ENCODE peak calls at places on chromosomes 1 and 21, in four cellular contexts. O is foreskin fibroblast; S is stimulated activated CD8-positive, alpha-beta memory T cell treated with anti-CD3 and anti-CD28 coated beads, Interleukin-4, amount 100 ng/mL, for 4 hours; J is epithelial cell of esophagus. R is an unnamed sample.

GRCh38 chr21:25457411-25457810 is 149.9 kb downstream of the MRPL39 start:
- DNase-seq in O (peak), S (no peak), J (peak), R (peak)

GRCh38 chr1:243595527-243596206 is 254.4 kb downstream of the AKT3 start:
- DNase-seq in O (peak), S (no peak), J (peak), R (peak)

GRCh38 chr1:30169269-30169668 is 554.1 kb downstream of the MATN1 start:
- DNase-seq in O (no peak), S (no peak), J (no peak), R (no peak)

GRCh38 chr1:38193040-38193439 is 146.4 kb upstream of the POU3F1 start:
- DNase-seq in O (no peak), S (no peak), J (no peak), R (no peak)

GRCh38 chr1:175188936-175189335 is 3.6 kb downstream of the KIAA0040 start:
- DNase-seq in O (no peak), S (peak), J (no peak), R (no peak)

GRCh38 chr1:31932491-31933316 is 5.5 kb downstream of the PTP4A2 start:
- DNase-seq in O (peak), S (no peak), J (peak), R (peak)

GRCh38 chr1:172357753-172358152 is 62.7 kb upstream of the C1orf105 start:
- DNase-seq in O (no peak), S (no peak), J (no peak), R (no peak)

GRCh38 chr1:213989071-213989739 is 1.4 kb downstream of the PROX1 start:
- DNase-seq in O (peak), S (no peak), J (peak), R (no peak)

GRCh38 chr1:169711469-169712308 is at the start of gene SELL:
- DNase-seq in O (peak), S (peak), J (peak), R (peak)

GRCh38 chr1:162035241-162035640 is 11.6 kb upstream of the OLFML2B start:
- DNase-seq in O (no peak), S (no peak), J (peak), R (peak)

GRCh38 chr21:26169611-26170470 is 729 bp downstream of the APP start:
- DNase-seq in O (peak), S (no peak), J (peak), R (peak)

GRCh38 chr1:162213281-162213909 is 143.9 kb downstream of the NOS1AP start:
- DNase-seq in O (peak), S (no peak), J (no peak), R (peak)

GRCh38 chr1:58812926-58813325 is 29.1 kb upstream of the JUN start:
- DNase-seq in O (no peak), S (no peak), J (peak), R (no peak)

GRCh38 chr1:211329764-211330201 is 3.1 kb downstream of the TRAF5 start:
- DNase-seq in O (no peak), S (no peak), J (no peak), R (no peak)

GRCh38 chr1:41514381-41514780 is 29.9 kb upstream of the EDN2 start:
- DNase-seq in O (no peak), S (no peak), J (no peak), R (peak)

GRCh38 chr1:167628754-167629515 is 1.1 kb upstream of the RCSD1 start:
- DNase-seq in O (no peak), S (no peak), J (no peak), R (no peak)

GRCh38 chr1:161934278-161934608 is 89.4 kb downstream of the OLFML2B start:
- DNase-seq in O (no peak), S (no peak), J (no peak), R (no peak)

GRCh38 chr1:67616394-67616985 is 68.5 kb upstream of the GADD45A start:
- DNase-seq in O (peak), S (no peak), J (peak), R (no peak)

GRCh38 chr1:107617456-107617855 is 347.5 kb downstream of the VAV3 start:
- DNase-seq in O (no peak), S (no peak), J (no peak), R (no peak)

GRCh38 chr1:221074325-221074724 is 195.1 kb downstream of the HLX start:
- DNase-seq in O (no peak), S (no peak), J (peak), R (peak)

GRCh38 chr1:65001238-65001792 is 35.0 kb upstream of the JAK1 start:
- DNase-seq in O (peak), S (peak), J (no peak), R (no peak)

GRCh38 chr21:32021319-32022027 is 148.7 kb downstream of the HUNK start:
- DNase-seq in O (no peak), S (no peak), J (no peak), R (peak)

GRCh38 chr1:46289976-46290375 is 13.4 kb downstream of the LRRC41 start:
- DNase-seq in O (no peak), S (no peak), J (no peak), R (no peak)

GRCh38 chr1:157753611-157754010 is 23.3 kb downstream of the FCRL2 start:
- DNase-seq in O (no peak), S (no peak), J (no peak), R (no peak)

GRCh38 chr1:51518033-51518729 is 885 bp downstream of the EPS15 start:
- DNase-seq in O (peak), S (peak), J (peak), R (peak)

GRCh38 chr1:61449410-61449809 is 275.5 kb downstream of the TM2D1 start:
- DNase-seq in O (no peak), S (no peak), J (no peak), R (no peak)